ENCODE peak calls at places on chromosomes 11 and 22, in four cellular contexts. U is cardiac muscle cell, S is spleen, F is mammary epithelial cell. C is an unnamed sample.

GRCh38 chr11:97908354-97908753 is 1112.4 kb upstream of the CNTN5 start:
- DNase-seq in F (no peak), S (no peak), U (no peak), C (no peak)

GRCh38 chr11:12007769-12008737 is at the start of gene DKK3:
- DNase-seq in U (peak; percentile 64), F (peak; percentile 88), S (no peak), C (peak; percentile 60)

GRCh38 chr11:63535734-63536133 is 874 bp upstream of the PLAAT4 start:
- DNase-seq in S (no peak), F (no peak), U (no peak), C (no peak)

GRCh38 chr11:3160252-3161031 is 4.7 kb downstream of the OSBPL5 start:
- DNase-seq in S (peak; percentile 88), U (peak; percentile 96), F (peak; percentile 75), C (peak; percentile 45)

GRCh38 chr11:103832762-103833161 is 203.7 kb upstream of the DDI1 start:
- DNase-seq in F (no peak), U (no peak), S (no peak), C (no peak)

GRCh38 chr22:22884888-22885840 is 2.5 kb upstream of the IGLL5 start:
- DNase-seq in U (no peak), F (no peak), S (peak; percentile 91), C (no peak)

GRCh38 chr11:124892131-124892530 is 5.5 kb downstream of the ROBO4 start:
- DNase-seq in S (no peak), F (no peak), U (no peak), C (no peak)

GRCh38 chr11:100525635-100526034 is 161.5 kb upstream of the ARHGAP42 start:
- DNase-seq in F (peak; percentile 3), S (no peak), U (no peak), C (no peak)

GRCh38 chr11:9061807-9062206 is 29.6 kb downstream of the SCUBE2 start:
- DNase-seq in F (no peak), S (no peak), U (no peak), C (no peak)

GRCh38 chr11:34234086-34234740 is 123.6 kb downstream of the ABTB2 start:
- DNase-seq in F (peak; percentile 72), S (no peak), U (no peak), C (peak; percentile 59)

GRCh38 chr22:42376721-42377177 is 55.5 kb downstream of the NFAM1 start:
- DNase-seq in U (peak; percentile 86), S (peak; percentile 83), F (no peak), C (no peak)

GRCh38 chr11:26065944-26066343 is 266.0 kb upstream of the ANO3 start:
- DNase-seq in F (no peak), S (no peak), U (no peak), C (no peak)

GRCh38 chr11:134132808-134133207 is 63.9 kb downstream of the JAM3 start:
- DNase-seq in S (no peak), U (no peak), F (peak; percentile 27), C (no peak)

GRCh38 chr22:20438678-20439492 is 1.3 kb upstream of the SCARF2 start:
- DNase-seq in F (no peak), S (peak; percentile 77), U (peak; percentile 43), C (no peak)

GRCh38 chr22:27790396-27791216 is 10.9 kb downstream of the MN1 start:
- DNase-seq in S (no peak), U (peak; percentile 90), F (no peak), C (no peak)

GRCh38 chr11:890794-891600 is 19.6 kb downstream of the CHID1 start:
- DNase-seq in U (no peak), S (no peak), F (no peak), C (no peak)

GRCh38 chr11:117146521-117146920 is 2.4 kb downstream of the PAFAH1B2 start:
- DNase-seq in U (no peak), S (no peak), F (no peak), C (no peak)

GRCh38 chr11:19345848-19346681 is 105.3 kb upstream of the E2F8 start:
- DNase-seq in U (peak; percentile 56), S (peak; percentile 69), F (no peak), C (no peak)

GRCh38 chr11:96293583-96293982 is 49.4 kb downstream of the MAML2 start:
- DNase-seq in U (no peak), F (no peak), S (no peak), C (no peak)

GRCh38 chr22:45831394-45831793 is 145.6 kb downstream of the WNT7B start:
- DNase-seq in S (no peak), F (no peak), U (no peak), C (peak; percentile 4)
- TF ChIP-seq CTCF in S (no peak), F (peak; percentile 15), U (peak; percentile 60), C (no peak)

DNA sequence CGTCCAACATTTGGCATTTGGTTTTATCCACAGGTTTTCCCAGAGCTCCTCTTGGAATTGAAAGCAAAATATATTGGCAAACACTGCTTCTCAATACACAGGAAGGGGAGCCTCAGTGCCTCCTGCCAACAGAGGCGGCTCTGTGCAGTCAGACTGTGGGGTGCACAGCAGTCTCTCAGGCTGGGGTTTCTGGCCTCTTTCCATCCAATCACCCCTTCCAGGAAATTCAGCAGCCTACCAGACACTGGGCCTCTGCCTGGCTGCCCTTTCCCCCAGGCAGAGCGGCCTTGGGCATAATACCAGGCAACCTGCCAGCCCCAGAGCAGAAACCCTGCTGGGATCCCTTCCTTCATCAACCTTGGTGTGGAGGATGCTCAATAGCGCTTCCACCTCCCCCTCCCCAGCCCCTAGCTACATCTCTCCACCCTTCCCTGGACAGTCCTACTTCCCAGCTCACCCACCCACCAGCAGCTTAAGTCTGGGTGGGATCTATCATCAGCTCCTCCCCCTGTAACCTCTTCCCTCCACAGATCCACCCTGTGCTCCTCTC is 17.8 kb upstream of the RAPSN start:
- DNase-seq in U (no peak), F (no peak), S (peak; percentile 77), C (no peak)
- H3K27ac ChIP-seq in U (peak overlapping the region; percentile 6), F (no peak overlapping the region), S (peak overlapping the region; percentile 60), C (peak overlapping the region; percentile 63)

GRCh38 chr11:70415642-70416395 is 17.5 kb downstream of the CTTN start:
- DNase-seq in U (no peak), S (no peak), F (no peak), C (no peak)

GRCh38 chr11:70414341-70415100 is 16.2 kb downstream of the CTTN start:
- DNase-seq in F (no peak), S (no peak), U (no peak), C (no peak)

GRCh38 chr11:70416881-70417280 is 18.6 kb downstream of the CTTN start:
- DNase-seq in F (no peak), U (no peak), S (no peak), C (no peak)

GRCh38 chr11:70413151-70413550 is 14.8 kb downstream of the CTTN start:
- DNase-seq in S (no peak), F (no peak), U (no peak), C (no peak)

GRCh38 chr11:70415176-70415575 is 16.8 kb downstream of the CTTN start:
- DNase-seq in S (no peak), F (peak; percentile 20), U (no peak), C (no peak)
- TF ChIP-seq CTCF in S (no peak), F (peak; percentile 19), U (peak; percentile 33), C (no peak)

GRCh38 chr22:40955516-40955915 is 4.3 kb downstream of the RBX1 start:
- DNase-seq in S (no peak), U (no peak), F (peak; percentile 35), C (no peak)

GRCh38 chr22:40958329-40958728 is 7.2 kb downstream of the RBX1 start:
- DNase-seq in U (no peak), S (no peak), F (no peak), C (no peak)

GRCh38 chr22:40965936-40966557 is 14.9 kb downstream of the RBX1 start:
- DNase-seq in S (no peak), U (no peak), F (no peak), C (no peak)

DNA sequence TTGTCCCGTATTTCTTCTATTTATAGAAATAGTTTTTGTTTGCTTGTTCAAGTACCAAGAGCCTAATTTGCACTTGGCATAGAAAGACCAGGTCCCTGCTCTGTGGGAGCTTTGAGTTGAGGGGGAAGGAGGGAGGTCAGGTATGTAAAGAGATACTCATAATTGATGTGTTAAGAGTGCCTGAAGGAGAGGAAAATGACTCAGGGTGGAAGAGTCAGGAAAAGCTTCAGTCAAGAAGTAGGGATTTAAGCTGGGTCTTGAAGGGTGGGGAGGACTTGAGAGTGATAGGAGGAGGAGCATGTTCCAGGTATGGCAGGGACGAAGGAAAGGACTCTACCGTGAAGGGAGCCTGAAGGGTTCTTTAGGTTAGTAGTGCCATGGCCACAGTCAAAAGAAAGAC is 9.0 kb downstream of the RBX1 start:
- DNase-seq in F (no peak), U (no peak), S (no peak), C (no peak)
- H3K27ac ChIP-seq in F (no peak overlapping the region), U (peak overlapping the region; percentile 39), S (no peak overlapping the region), C (no peak overlapping the region)

GRCh38 chr22:31496007-31496734 is at the start of gene SFI1:
- DNase-seq in S (peak; percentile 98), F (peak; percentile 89), U (peak; percentile 92), C (peak; percentile 82)
- TF ChIP-seq CTCF in S (peak; percentile 31), F (no peak), U (peak; percentile 41), C (no peak)

GRCh38 chr11:104846216-104846615 is 52.0 kb downstream of the CASP12 start:
- DNase-seq in F (no peak), U (no peak), S (no peak), C (no peak)
- H3K27ac ChIP-seq in F (no peak overlapping the region), U (no peak overlapping the region), S (no peak overlapping the region), C (no peak overlapping the region)

DNA sequence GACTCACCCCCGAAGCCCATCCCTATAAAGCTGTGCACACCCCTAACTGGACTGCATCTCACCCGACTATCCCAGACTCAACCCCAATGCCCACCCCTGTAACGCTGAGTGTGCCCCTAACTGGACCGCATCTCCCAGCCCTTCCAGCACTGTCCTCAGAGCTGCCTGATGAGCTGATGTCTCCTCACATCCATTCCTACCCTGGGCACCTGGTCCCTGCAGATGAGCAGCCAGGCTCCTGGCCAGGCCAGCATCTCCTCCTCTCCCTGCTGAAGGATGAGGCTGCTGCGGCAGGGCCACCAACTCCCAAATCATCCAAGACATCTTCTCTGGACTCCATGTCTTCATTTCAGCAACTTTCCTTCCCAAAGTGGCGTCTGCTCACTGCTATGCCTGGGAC is 332.1 kb downstream of the CTTN start:
- DNase-seq in F (no peak), S (peak; percentile 28), U (no peak), C (no peak)
- TF ChIP-seq CTCF in F (no peak), S (no peak), U (no peak), C (no peak)

GRCh38 chr11:108666373-108666772 is 1.5 kb downstream of the DDX10 start:
- DNase-seq in U (no peak), F (no peak), S (no peak), C (no peak)

GRCh38 chr11:108662700-108663099 is 2.2 kb upstream of the DDX10 start:
- DNase-seq in F (no peak), S (no peak), U (no peak), C (no peak)

GRCh38 chr11:108664730-108665525 is at the start of gene DDX10:
- DNase-seq in U (peak; percentile 99), S (peak; percentile 97), F (peak; percentile 97), C (peak; percentile 99)

GRCh38 chr11:108663154-108663877 is 1.6 kb upstream of the DDX10 start:
- DNase-seq in S (no peak), U (no peak), F (no peak), C (no peak)

GRCh38 chr11:108664241-108664640 is 628 bp upstream of the DDX10 start:
- DNase-seq in F (no peak), U (no peak), S (peak; percentile 76), C (no peak)
- H3K27ac ChIP-seq in F (peak overlapping the region; percentile 23), U (peak overlapping the region; percentile 13), S (peak overlapping the region; percentile 57), C (no peak overlapping the region)

GRCh38 chr11:61892085-61892370 is 683 bp upstream of the FADS3 start:
- DNase-seq in F (no peak), S (no peak), U (no peak), C (no peak)
- TF ChIP-seq CTCF in F (no peak), S (no peak), U (peak; percentile 7), C (no peak)